ENCODE peak calls at places on chromosomes 4 and X, in six cellular contexts. I is activated naive CD8-positive, alpha-beta T cell treated with anti-CD3 and anti-CD28 coated beads, Interleukin-2, amount 50 U/mL, for 16 hours; V is AML-193; F is HepG2; B is dermis blood vessel endothelial cell; A is ovary. K is an unnamed sample.

GRCh38 chrX:135707880-135708279 is 5.6 kb upstream of the CT45A1 start:
- DNase-seq in F (peak; percentile 31), B (peak; percentile 27), A (no peak), V (peak; percentile 2), I (no peak), K (no peak)

GRCh38 chrX:135572436-135572835 is 52.0 kb downstream of the INTS6L start:
- DNase-seq in B (peak; percentile 3), I (no peak), F (no peak), V (no peak), A (no peak), K (no peak)

GRCh38 chrX:103107836-103108235 is 14.9 kb upstream of the NXF3 start:
- DNase-seq in I (no peak), F (no peak), B (no peak), A (no peak), V (no peak), K (no peak)

GRCh38 chr4:16113741-16114140 is 29.9 kb upstream of the PROM1 start:
- DNase-seq in B (no peak), I (no peak), V (no peak), A (no peak), F (no peak), K (no peak)

GRCh38 chr4:73897380-73898136 is 28.4 kb downstream of the CXCL1 start:
- DNase-seq in F (no peak), V (no peak), B (no peak), I (no peak), A (no peak), K (no peak)

GRCh38 chr4:47221721-47222120 is 190.4 kb downstream of the GABRB1 start:
- DNase-seq in I (no peak), B (no peak), V (no peak), A (no peak), F (no peak), K (no peak)

GRCh38 chr4:108372678-108373077 is 203.9 kb upstream of the LEF1 start:
- DNase-seq in B (no peak), F (no peak), I (no peak), A (no peak), V (no peak), K (no peak)

GRCh38 chrX:12360389-12360788 is 222.1 kb downstream of the FRMPD4 start:
- DNase-seq in I (no peak), B (peak; percentile 49), A (no peak), F (no peak), V (no peak), K (no peak)

GRCh38 chr4:101693842-101694398 is 96.6 kb upstream of the BANK1 start:
- DNase-seq in F (no peak), I (no peak), V (no peak), A (no peak), B (no peak), K (no peak)

GRCh38 chr4:91620952-91621351 is 682.8 kb upstream of the GRID2 start:
- DNase-seq in I (no peak), A (no peak), V (no peak), B (no peak), F (no peak), K (no peak)

GRCh38 chrX:124232523-124233201 is 99.8 kb upstream of the TEX13D start:
- DNase-seq in V (no peak), B (no peak), F (no peak), I (no peak), A (no peak), K (no peak)

K was measured in T-helper 2 cell.